ENCODE peak calls at places on chromosomes 12 and 14, in nine cellular contexts. S is lung, M is progenitor cell of endocrine pancreas, P is body of pancreas, U is ACHN, T is psoas muscle, R is T47D, Z is uterus, K is lung microvascular endothelial cell. D is an unnamed sample.

GRCh38 chr12:115872919-115873357 is 404.6 kb downstream of the MED13L start:
- DNase-seq in S (peak; percentile 65), M (peak; percentile 44), P (peak; percentile 71), U (no peak), T (no peak), R (peak; percentile 69), Z (no peak), K (no peak), D (no peak)

GRCh38 chr12:70008944-70009343 is 183.9 kb downstream of the MYRFL start:
- DNase-seq in S (no peak), M (no peak), P (no peak), U (no peak), T (no peak), R (no peak), Z (no peak), K (no peak), D (no peak)

GRCh38 chr12:116320839-116321238 is 43.3 kb upstream of the MED13L start:
- DNase-seq in S (no peak), M (no peak), P (no peak), U (no peak), T (no peak), R (no peak), Z (no peak), K (no peak), D (no peak)

GRCh38 chr12:89899651-89900050 is 191.0 kb upstream of the ATP2B1 start:
- DNase-seq in S (no peak), M (no peak), P (no peak), U (no peak), T (no peak), R (no peak), Z (no peak), K (no peak), D (no peak)

GRCh38 chr14:65170768-65171251 is 68.5 kb upstream of the MAX start:
- DNase-seq in S (no peak), M (no peak), P (peak; percentile 43), U (peak; percentile 44), T (no peak), R (no peak), Z (no peak), K (peak; percentile 94), D (peak; percentile 52)

GRCh38 chr12:56670836-56671235 is 17.2 kb downstream of the PTGES3 start:
- DNase-seq in S (no peak), M (no peak), P (no peak), U (no peak), T (no peak), R (no peak), Z (no peak), K (no peak), D (no peak)

GRCh38 chr12:125263385-125263784 is 198.2 kb downstream of the AACS start:
- DNase-seq in S (no peak), M (no peak), P (no peak), U (no peak), T (no peak), R (no peak), Z (no peak), K (no peak), D (no peak)

GRCh38 chr14:70525691-70526090 is 9.1 kb downstream of the ADAM20 start:
- DNase-seq in S (no peak), M (no peak), P (no peak), U (no peak), T (no peak), R (no peak), Z (no peak), K (no peak), D (no peak)

GRCh38 chr12:21849878-21850277 is 75.4 kb upstream of the KCNJ8 start:
- DNase-seq in S (no peak), M (no peak), P (no peak), U (peak; percentile 48), T (no peak), R (no peak), Z (no peak), K (no peak), D (no peak)

GRCh38 chr12:107684029-107684790 is 1.4 kb upstream of the PWP1 start:
- DNase-seq in S (no peak), M (no peak), P (no peak), U (no peak), T (no peak), R (no peak), Z (no peak), K (no peak), D (no peak)

GRCh38 chr12:49792976-49793580 is 35.1 kb downstream of the NCKAP5L start:
- DNase-seq in S (no peak), M (no peak), P (no peak), U (no peak), T (no peak), R (no peak), Z (no peak), K (no peak), D (no peak)

GRCh38 chr12:58064681-58065080 is 123.3 kb downstream of the ATP23 start:
- DNase-seq in S (no peak), M (no peak), P (no peak), U (no peak), T (no peak), R (no peak), Z (no peak), K (no peak), D (no peak)

GRCh38 chr12:5561843-5562242 is 129.9 kb downstream of the NTF3 start:
- DNase-seq in S (no peak), M (no peak), P (no peak), U (no peak), T (no peak), R (no peak), Z (no peak), K (no peak), D (no peak)

GRCh38 chr12:95788637-95789036 is 1.9 kb downstream of the NTN4 start:
- DNase-seq in S (no peak), M (no peak), P (no peak), U (peak; percentile 65), T (no peak), R (no peak), Z (no peak), K (peak; percentile 77), D (no peak)

GRCh38 chr12:52137746-52138145 is 54.1 kb downstream of the KRT80 start:
- DNase-seq in S (no peak), M (no peak), P (no peak), U (no peak), T (peak; percentile 15), R (no peak), Z (no peak), K (no peak), D (no peak)

GRCh38 chr12:62717636-62718035 is 217.3 kb downstream of the PPM1H start:
- DNase-seq in S (no peak), M (no peak), P (no peak), U (no peak), T (no peak), R (no peak), Z (no peak), K (no peak), D (no peak)

GRCh38 chr14:104093366-104094055 is 8.0 kb downstream of the ASPG start:
- DNase-seq in S (no peak), M (no peak), P (no peak), U (no peak), T (peak; percentile 46), R (peak; percentile 65), Z (no peak), K (no peak), D (no peak)

D was measured in SK-N-DZ.